ENCODE peak calls at places on chromosomes 2 and 18, in six cellular contexts. One of them, this sample, is unnamed. For H3K4me1, the result is how much of the 10 kb centered on the place peaks cover.

GRCh38 chr2:204545861-204546773 is 842 bp downstream of the PARD3B start:
- DNase-seq in CD8-positive, alpha-beta memory T cell: peak
- DNase-seq in lung: peak
- DNase-seq in tibial artery: no peak
- DNase-seq in uterus: no peak
- DNase-seq in colonic mucosa: peak
- DNase-seq in this sample: no peak

GRCh38 chr2:237931205-237931721 is 35.6 kb upstream of the UBE2F start:
- DNase-seq in lung: no peak
- DNase-seq in tibial artery: no peak
- DNase-seq in uterus: no peak
- DNase-seq in CD8-positive, alpha-beta memory T cell: no peak
- DNase-seq in colonic mucosa: no peak
- DNase-seq in this sample: no peak

GRCh38 chr2:234322766-234323465 is 174.0 kb downstream of the ARL4C start:
- DNase-seq in lung: no peak
- DNase-seq in tibial artery: no peak
- DNase-seq in uterus: no peak
- DNase-seq in colonic mucosa: no peak
- DNase-seq in CD8-positive, alpha-beta memory T cell: peak
- DNase-seq in this sample: no peak

GRCh38 chr18:6718255-6718654 is 11.3 kb upstream of the ARHGAP28 start:
- DNase-seq in tibial artery: no peak
- DNase-seq in uterus: no peak
- DNase-seq in colonic mucosa: no peak
- DNase-seq in CD8-positive, alpha-beta memory T cell: no peak
- DNase-seq in lung: no peak
- DNase-seq in this sample: no peak

GRCh38 chr18:9135912-9136314 is 668 bp upstream of the ANKRD12 start:
- DNase-seq in lung: peak
- DNase-seq in uterus: no peak
- DNase-seq in colonic mucosa: peak
- DNase-seq in CD8-positive, alpha-beta memory T cell: no peak
- DNase-seq in tibial artery: peak
- DNase-seq in this sample: peak

GRCh38 chr2:119711352-119711751 is 32.4 kb downstream of the TMEM177 start:
- DNase-seq in colonic mucosa: no peak
- DNase-seq in CD8-positive, alpha-beta memory T cell: no peak
- DNase-seq in lung: no peak
- DNase-seq in tibial artery: no peak
- DNase-seq in uterus: no peak
- DNase-seq in this sample: no peak

GRCh38 chr2:69933839-69934613 is 19.1 kb downstream of the MXD1 start:
- DNase-seq in lung: no peak
- DNase-seq in CD8-positive, alpha-beta memory T cell: no peak
- DNase-seq in uterus: no peak
- DNase-seq in tibial artery: peak
- DNase-seq in colonic mucosa: no peak
- DNase-seq in this sample: no peak

GRCh38 chr2:30765876-30766470 is 41.3 kb downstream of the CAPN13 start:
- DNase-seq in lung: no peak
- DNase-seq in tibial artery: no peak
- DNase-seq in uterus: no peak
- DNase-seq in CD8-positive, alpha-beta memory T cell: peak
- DNase-seq in colonic mucosa: no peak
- DNase-seq in this sample: no peak

GRCh38 chr2:669323-669722 is 7.9 kb downstream of the TMEM18 start:
- DNase-seq in tibial artery: no peak
- DNase-seq in CD8-positive, alpha-beta memory T cell: no peak
- DNase-seq in lung: no peak
- DNase-seq in uterus: no peak
- DNase-seq in colonic mucosa: no peak
- DNase-seq in this sample: no peak

GRCh38 chr2:149703281-149703680 is 115.7 kb upstream of the MMADHC start:
- DNase-seq in lung: no peak
- DNase-seq in uterus: no peak
- DNase-seq in CD8-positive, alpha-beta memory T cell: no peak
- DNase-seq in tibial artery: no peak
- DNase-seq in colonic mucosa: no peak
- DNase-seq in this sample: no peak

GRCh38 chr2:43356774-43357173 is 130.4 kb upstream of the ZFP36L2 start:
- DNase-seq in lung: no peak
- DNase-seq in CD8-positive, alpha-beta memory T cell: no peak
- DNase-seq in tibial artery: no peak
- DNase-seq in colonic mucosa: no peak
- DNase-seq in uterus: no peak
- DNase-seq in this sample: no peak

GRCh38 chr2:171237754-171238505 is 77.2 kb upstream of the TLK1 start:
- DNase-seq in uterus: no peak
- DNase-seq in CD8-positive, alpha-beta memory T cell: no peak
- DNase-seq in lung: no peak
- DNase-seq in tibial artery: no peak
- DNase-seq in colonic mucosa: no peak
- DNase-seq in this sample: no peak

GRCh38 chr2:235031686-235032373 is 80.0 kb downstream of the SH3BP4 start:
- DNase-seq in tibial artery: no peak
- DNase-seq in CD8-positive, alpha-beta memory T cell: no peak
- DNase-seq in colonic mucosa: no peak
- DNase-seq in lung: no peak
- DNase-seq in uterus: no peak
- DNase-seq in this sample: no peak

GRCh38 chr2:26640781-26641564 is at the start of gene CIB4:
- DNase-seq in uterus: no peak
- DNase-seq in colonic mucosa: no peak
- DNase-seq in tibial artery: no peak
- DNase-seq in CD8-positive, alpha-beta memory T cell: no peak
- DNase-seq in lung: peak
- DNase-seq in this sample: no peak

GRCh38 chr18:74196220-74197119 is 48.1 kb downstream of the TIMM21 start:
- DNase-seq in tibial artery: no peak
- DNase-seq in uterus: peak
- DNase-seq in CD8-positive, alpha-beta memory T cell: peak
- DNase-seq in colonic mucosa: peak
- DNase-seq in lung: peak
- DNase-seq in this sample: peak

GRCh38 chr2:147288131-147288530 is 556.7 kb upstream of the ACVR2A start:
- DNase-seq in uterus: no peak
- DNase-seq in colonic mucosa: no peak
- DNase-seq in lung: no peak
- DNase-seq in tibial artery: no peak
- DNase-seq in CD8-positive, alpha-beta memory T cell: no peak
- DNase-seq in this sample: no peak

GRCh38 chr18:74139888-74140287 is 7.7 kb downstream of the FBXO15 start:
- DNase-seq in colonic mucosa: no peak
- DNase-seq in CD8-positive, alpha-beta memory T cell: no peak
- DNase-seq in uterus: no peak
- DNase-seq in tibial artery: no peak
- DNase-seq in lung: no peak
- DNase-seq in this sample: no peak

GRCh38 chr2:195594916-195595694 is 61.9 kb upstream of the SLC39A10 start:
- DNase-seq in tibial artery: no peak
- DNase-seq in colonic mucosa: no peak
- DNase-seq in CD8-positive, alpha-beta memory T cell: no peak
- DNase-seq in uterus: no peak
- DNase-seq in lung: no peak
- DNase-seq in this sample: no peak

GRCh38 chr2:27211241-27211942 is 449 bp upstream of the ATRAID start:
- DNase-seq in lung: no peak
- DNase-seq in uterus: no peak
- DNase-seq in tibial artery: no peak
- DNase-seq in CD8-positive, alpha-beta memory T cell: no peak
- DNase-seq in colonic mucosa: no peak
- DNase-seq in this sample: peak

GRCh38 chr18:21996261-21996892 is 173.0 kb upstream of the GATA6 start:
- DNase-seq in lung: no peak
- DNase-seq in tibial artery: peak
- DNase-seq in uterus: peak
- DNase-seq in CD8-positive, alpha-beta memory T cell: no peak
- DNase-seq in colonic mucosa: peak
- DNase-seq in this sample: no peak

GRCh38 chr2:21280793-21281192 is 157.0 kb downstream of the TDRD15 start:
- DNase-seq in lung: no peak
- DNase-seq in colonic mucosa: no peak
- DNase-seq in tibial artery: no peak
- DNase-seq in CD8-positive, alpha-beta memory T cell: no peak
- DNase-seq in uterus: no peak
- DNase-seq in this sample: no peak

GRCh38 chr18:61742555-61743429 is 150.0 kb downstream of the RNF152 start:
- DNase-seq in tibial artery: peak
- DNase-seq in CD8-positive, alpha-beta memory T cell: no peak
- DNase-seq in colonic mucosa: no peak
- DNase-seq in uterus: peak
- DNase-seq in lung: no peak
- DNase-seq in this sample: no peak

GRCh38 chr2:128643221-128644065 is 324.8 kb upstream of the HS6ST1 start:
- DNase-seq in uterus: no peak
- DNase-seq in colonic mucosa: no peak
- DNase-seq in tibial artery: no peak
- DNase-seq in CD8-positive, alpha-beta memory T cell: no peak
- DNase-seq in lung: no peak
- DNase-seq in this sample: no peak

GRCh38 chr2:28746504-28747111 is 5.0 kb upstream of the PPP1CB start:
- DNase-seq in CD8-positive, alpha-beta memory T cell: no peak
- DNase-seq in uterus: no peak
- DNase-seq in colonic mucosa: no peak
- DNase-seq in tibial artery: no peak
- DNase-seq in lung: no peak
- DNase-seq in this sample: no peak

GRCh38 chr18:12405066-12405465 is 2.7 kb upstream of the PRELID3A start:
- DNase-seq in lung: no peak
- DNase-seq in tibial artery: no peak
- DNase-seq in CD8-positive, alpha-beta memory T cell: no peak
- DNase-seq in uterus: no peak
- DNase-seq in colonic mucosa: no peak
- DNase-seq in this sample: no peak

GRCh38 chr2:37287966-37288365 is 36.7 kb downstream of the PRKD3 start:
- DNase-seq in colonic mucosa: no peak
- DNase-seq in tibial artery: no peak
- DNase-seq in uterus: no peak
- DNase-seq in CD8-positive, alpha-beta memory T cell: no peak
- DNase-seq in lung: no peak
- DNase-seq in this sample: peak
- H3K4me1 ChIP-seq in colonic mucosa: under half
- H3K4me1 ChIP-seq in tibial artery: under half
- H3K4me1 ChIP-seq in uterus: under half
- H3K4me1 ChIP-seq in CD8-positive, alpha-beta memory T cell: under half
- H3K4me1 ChIP-seq in lung: under half
- H3K4me1 ChIP-seq in this sample: under half

DNA sequence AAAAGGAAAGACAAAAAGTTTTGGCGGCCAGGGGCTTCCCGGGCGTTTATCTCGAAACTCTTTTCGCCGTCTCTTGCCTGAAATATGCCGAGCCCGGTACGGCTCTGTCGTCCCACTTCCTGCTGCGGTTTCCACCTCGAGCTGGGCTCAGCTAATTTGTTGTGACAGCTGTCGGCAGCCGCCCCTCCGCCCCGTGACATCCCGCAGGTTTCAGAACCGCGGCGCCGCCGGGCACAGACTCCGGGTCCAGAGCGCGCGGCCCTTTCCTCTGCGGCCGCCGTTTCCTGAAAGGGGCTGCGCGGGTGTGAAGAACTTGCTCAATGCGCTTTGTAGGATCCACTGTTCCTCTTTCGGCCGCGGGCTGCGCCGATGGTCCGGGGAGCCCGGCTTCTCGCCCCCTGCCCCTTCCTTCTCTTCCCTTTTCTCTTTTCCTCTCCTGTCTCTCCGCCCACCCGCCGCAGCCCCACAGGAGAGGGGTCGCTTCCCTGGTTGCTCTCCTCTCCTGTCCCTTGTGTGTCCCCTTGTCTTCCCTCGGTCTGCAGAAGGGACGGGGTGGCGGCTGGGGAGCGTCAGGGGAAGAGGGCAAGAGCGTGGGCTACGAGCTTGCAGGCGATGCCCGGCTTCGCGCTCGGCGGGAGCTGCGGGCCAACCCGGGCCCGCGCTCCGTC is 648 bp downstream of the ARID5A start:
- DNase-seq in tibial artery: peak
- DNase-seq in uterus: no peak
- DNase-seq in CD8-positive, alpha-beta memory T cell: peak
- DNase-seq in lung: peak
- DNase-seq in colonic mucosa: peak
- DNase-seq in this sample: peak
- H3K4me1 ChIP-seq in tibial artery: under half
- H3K4me1 ChIP-seq in uterus: under half
- H3K4me1 ChIP-seq in CD8-positive, alpha-beta memory T cell: under half
- H3K4me1 ChIP-seq in lung: under half
- H3K4me1 ChIP-seq in colonic mucosa: under half
- H3K4me1 ChIP-seq in this sample: under half

DNA sequence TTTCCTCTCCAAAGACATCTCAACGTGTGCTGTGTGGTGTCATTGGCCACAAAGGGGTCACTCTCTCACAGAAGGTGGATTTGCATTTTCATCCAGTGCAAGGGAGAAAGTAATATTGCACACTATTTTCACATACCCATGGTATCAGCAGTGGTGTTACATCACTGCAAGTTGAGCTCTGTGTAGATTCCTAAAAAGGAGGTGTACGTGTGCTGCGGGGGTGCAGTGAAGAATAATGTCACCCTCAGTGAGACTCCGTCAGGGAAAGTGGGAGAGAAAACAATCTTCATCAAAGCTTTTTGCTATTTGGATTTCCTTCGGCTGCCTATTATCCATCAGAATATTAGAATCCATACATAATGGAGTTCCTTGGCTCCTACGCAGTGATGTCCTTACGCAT is 733.8 kb upstream of the FANCL start:
- DNase-seq in colonic mucosa: no peak
- DNase-seq in tibial artery: no peak
- DNase-seq in CD8-positive, alpha-beta memory T cell: no peak
- DNase-seq in lung: no peak
- DNase-seq in uterus: no peak
- DNase-seq in this sample: no peak
- H3K4me1 ChIP-seq in colonic mucosa: under half
- H3K4me1 ChIP-seq in tibial artery: under half
- H3K4me1 ChIP-seq in CD8-positive, alpha-beta memory T cell: under half
- H3K4me1 ChIP-seq in lung: under half
- H3K4me1 ChIP-seq in uterus: under half
- H3K4me1 ChIP-seq in this sample: under half

DNA sequence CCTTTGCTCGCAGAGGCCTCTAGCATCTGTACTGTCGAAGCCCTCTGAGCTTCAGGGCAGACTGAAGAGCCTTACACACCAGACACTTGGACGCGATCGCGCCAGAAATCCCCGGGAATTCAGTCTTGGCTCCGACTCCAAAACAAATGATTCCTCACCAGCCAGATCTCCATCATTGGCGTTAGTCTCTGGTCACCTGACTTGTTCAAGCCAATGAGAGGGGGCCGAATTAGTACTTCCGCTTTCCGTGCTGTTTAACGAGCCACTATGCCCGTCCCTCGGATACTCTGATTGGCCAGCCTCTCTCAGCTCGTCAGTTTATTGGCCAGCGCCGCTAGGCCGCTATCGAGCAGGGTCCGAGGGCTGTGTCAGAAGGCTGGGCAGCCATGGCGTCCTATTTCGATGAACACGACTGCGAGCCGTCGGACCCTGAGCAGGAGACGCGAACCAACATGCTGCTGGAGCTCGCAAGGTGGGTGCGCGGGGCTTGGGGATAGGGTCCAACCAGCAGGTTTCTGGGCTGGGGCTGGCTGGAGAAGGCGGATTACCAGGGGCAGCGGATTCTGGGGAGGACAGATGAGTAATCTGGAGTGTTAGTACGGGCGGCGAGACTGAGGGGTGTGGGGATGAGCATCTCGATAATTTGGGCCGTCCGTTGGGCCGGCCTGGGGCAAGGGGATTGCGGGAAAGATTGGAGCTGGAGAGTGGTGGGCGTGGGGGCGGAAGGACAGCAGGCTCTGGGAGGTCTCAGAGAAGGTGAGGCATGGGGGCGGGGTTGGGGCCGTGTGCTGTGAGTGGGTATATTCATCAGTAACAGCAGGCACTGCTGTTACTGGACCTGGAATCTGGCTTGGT is at the start of gene RNF181:
- DNase-seq in CD8-positive, alpha-beta memory T cell: peak
- DNase-seq in uterus: peak
- DNase-seq in lung: peak
- DNase-seq in tibial artery: peak
- DNase-seq in colonic mucosa: peak
- DNase-seq in this sample: peak
- H3K4me1 ChIP-seq in CD8-positive, alpha-beta memory T cell: under half
- H3K4me1 ChIP-seq in uterus: under half
- H3K4me1 ChIP-seq in lung: under half
- H3K4me1 ChIP-seq in tibial artery: under half
- H3K4me1 ChIP-seq in colonic mucosa: under half
- H3K4me1 ChIP-seq in this sample: under half